ENCODE peak calls at places on chromosomes 3 and 15, in four cellular contexts. One of them, this sample, is unnamed.

GRCh38 chr3:54366839-54367238 is 244.5 kb downstream of the CACNA2D3 start:
- DNase-seq in PC-3: no peak
- DNase-seq in HCT116: no peak
- DNase-seq in GM23248: no peak
- DNase-seq in this sample: no peak

GRCh38 chr15:29091666-29092065 is 178.0 kb downstream of the NSMCE3 start:
- DNase-seq in PC-3: no peak
- DNase-seq in HCT116: no peak
- DNase-seq in GM23248: no peak
- DNase-seq in this sample: no peak

GRCh38 chr15:82709081-82709420 is 624 bp downstream of the AP3B2 start:
- DNase-seq in PC-3: no peak
- DNase-seq in HCT116: no peak
- DNase-seq in GM23248: no peak
- DNase-seq in this sample: peak

GRCh38 chr3:138670409-138670808 is 61.8 kb downstream of the FAIM start:
- DNase-seq in PC-3: no peak
- DNase-seq in HCT116: no peak
- DNase-seq in GM23248: no peak
- DNase-seq in this sample: no peak

GRCh38 chr3:196517919-196518318 is 2.8 kb upstream of the SMCO1 start:
- DNase-seq in PC-3: peak
- DNase-seq in HCT116: no peak
- DNase-seq in GM23248: no peak
- DNase-seq in this sample: peak

GRCh38 chr3:108430540-108430939 is 79.9 kb downstream of the MYH15 start:
- DNase-seq in PC-3: no peak
- DNase-seq in HCT116: no peak
- DNase-seq in GM23248: no peak
- DNase-seq in this sample: peak

GRCh38 chr15:68289057-68289456 is 11.5 kb downstream of the FEM1B start:
- DNase-seq in PC-3: no peak
- DNase-seq in HCT116: no peak
- DNase-seq in GM23248: no peak
- DNase-seq in this sample: no peak

GRCh38 chr15:25535866-25536265 is 97.0 kb upstream of the UBE3A start:
- DNase-seq in PC-3: no peak
- DNase-seq in HCT116: no peak
- DNase-seq in GM23248: no peak
- DNase-seq in this sample: no peak

GRCh38 chr3:53252105-53252946 is 3.5 kb downstream of the TKT start:
- DNase-seq in PC-3: no peak
- DNase-seq in HCT116: no peak
- DNase-seq in GM23248: no peak
- DNase-seq in this sample: no peak

GRCh38 chr3:106120334-106120733 is 251.5 kb upstream of the CBLB start:
- DNase-seq in PC-3: peak
- DNase-seq in HCT116: no peak
- DNase-seq in GM23248: peak
- DNase-seq in this sample: peak

DNA sequence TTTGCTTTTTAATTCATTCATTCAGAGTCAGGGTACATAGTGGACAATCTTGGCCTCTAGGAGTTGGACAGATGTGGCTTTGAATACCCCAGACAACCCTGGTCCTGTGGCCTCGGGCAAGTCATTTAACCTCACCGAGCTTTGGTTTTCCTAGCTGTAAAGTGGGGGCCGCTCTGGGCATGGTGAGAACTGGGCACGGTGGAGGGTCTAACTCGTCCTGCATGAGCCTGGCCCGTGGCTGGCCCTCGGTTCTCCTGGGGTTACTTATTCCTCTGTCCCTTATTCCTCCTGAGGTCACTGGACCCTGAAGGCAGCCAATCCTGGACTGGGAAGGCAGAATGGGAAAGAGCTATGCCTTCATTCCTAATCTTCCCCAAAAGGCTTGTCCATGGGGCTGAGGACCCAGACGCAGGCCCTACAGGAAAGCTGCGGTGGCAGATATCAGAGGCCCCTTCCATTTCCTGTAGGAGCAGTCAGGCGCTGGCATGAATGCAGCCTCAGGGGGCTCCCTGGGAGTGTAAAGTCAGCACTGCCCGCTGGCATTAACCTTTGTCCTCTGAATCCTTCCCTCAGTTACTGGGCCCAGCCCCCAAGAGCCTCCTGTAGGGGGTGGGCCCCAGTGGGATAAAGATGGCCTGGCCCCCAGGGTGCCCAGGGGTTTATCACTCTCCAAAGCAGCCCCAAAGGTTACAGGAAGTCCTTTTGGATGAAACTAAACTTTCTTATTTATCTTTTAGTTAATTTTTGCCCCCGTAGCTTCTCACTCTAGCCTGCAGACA is 17.9 kb upstream of the SEC13 start:
- DNase-seq in PC-3: no peak
- DNase-seq in HCT116: no peak
- DNase-seq in GM23248: no peak
- DNase-seq in this sample: no peak
- H3K4me2 ChIP-seq in PC-3: no peak
- H3K4me2 ChIP-seq in HCT116: no peak
- H3K4me2 ChIP-seq in GM23248: no peak
- H3K4me2 ChIP-seq in this sample: no peak

GRCh38 chr15:42503822-42504221 is 8.4 kb downstream of the SNAP23 start:
- DNase-seq in PC-3: no peak
- DNase-seq in HCT116: no peak
- DNase-seq in GM23248: no peak
- DNase-seq in this sample: no peak

GRCh38 chr15:42507514-42507913 is 12.1 kb downstream of the SNAP23 start:
- DNase-seq in PC-3: peak
- DNase-seq in HCT116: no peak
- DNase-seq in GM23248: peak
- DNase-seq in this sample: no peak

GRCh38 chr15:42508263-42508690 is 12.8 kb downstream of the SNAP23 start:
- DNase-seq in PC-3: no peak
- DNase-seq in HCT116: no peak
- DNase-seq in GM23248: peak
- DNase-seq in this sample: no peak

GRCh38 chr15:42502472-42502871 is 7.0 kb downstream of the SNAP23 start:
- DNase-seq in PC-3: no peak
- DNase-seq in HCT116: no peak
- DNase-seq in GM23248: no peak
- DNase-seq in this sample: no peak

GRCh38 chr15:42504631-42505030 is 9.2 kb downstream of the SNAP23 start:
- DNase-seq in PC-3: no peak
- DNase-seq in HCT116: no peak
- DNase-seq in GM23248: no peak
- DNase-seq in this sample: no peak
- H3K4me2 ChIP-seq in PC-3: no peak
- H3K4me2 ChIP-seq in HCT116: no peak
- H3K4me2 ChIP-seq in GM23248: no peak
- H3K4me2 ChIP-seq in this sample: no peak

GRCh38 chr3:70531838-70532489 is 219.5 kb upstream of the MDFIC2 start:
- DNase-seq in PC-3: no peak
- DNase-seq in HCT116: no peak
- DNase-seq in GM23248: no peak
- DNase-seq in this sample: no peak

GRCh38 chr3:70531063-70531657 is 218.7 kb upstream of the MDFIC2 start:
- DNase-seq in PC-3: peak
- DNase-seq in HCT116: no peak
- DNase-seq in GM23248: peak
- DNase-seq in this sample: peak

GRCh38 chr3:70532806-70533205 is 220.4 kb upstream of the MDFIC2 start:
- DNase-seq in PC-3: no peak
- DNase-seq in HCT116: no peak
- DNase-seq in GM23248: no peak
- DNase-seq in this sample: no peak

DNA sequence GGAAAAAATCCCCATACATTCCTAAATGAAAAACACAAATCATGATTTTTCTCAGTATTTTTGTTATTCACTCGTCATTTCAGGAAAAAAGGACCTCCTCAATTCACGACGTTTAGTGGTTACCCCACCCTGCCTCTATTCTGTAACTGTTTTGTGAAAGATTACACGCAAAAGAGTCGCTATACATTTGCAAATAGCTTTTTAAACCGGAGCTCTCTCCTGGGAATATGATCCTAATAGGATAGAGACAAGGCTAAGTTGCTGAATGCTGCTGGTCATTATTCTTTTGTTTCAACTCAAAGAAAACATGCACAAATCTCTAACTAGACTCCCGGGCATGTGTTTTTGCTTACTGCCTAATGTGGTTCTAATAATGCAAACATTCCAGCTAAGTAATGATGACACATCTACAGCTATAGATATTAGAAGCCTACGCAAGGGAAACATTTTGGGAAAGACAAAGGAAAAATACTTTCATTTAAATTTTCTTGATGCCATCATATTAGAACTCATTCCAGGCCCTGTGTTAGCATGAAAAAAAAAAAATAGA is 214.6 kb upstream of the MDFIC2 start:
- DNase-seq in PC-3: no peak
- DNase-seq in HCT116: no peak
- DNase-seq in GM23248: peak
- DNase-seq in this sample: no peak
- H3K4me2 ChIP-seq in PC-3: no peak
- H3K4me2 ChIP-seq in HCT116: no peak
- H3K4me2 ChIP-seq in GM23248: peak
- H3K4me2 ChIP-seq in this sample: no peak

DNA sequence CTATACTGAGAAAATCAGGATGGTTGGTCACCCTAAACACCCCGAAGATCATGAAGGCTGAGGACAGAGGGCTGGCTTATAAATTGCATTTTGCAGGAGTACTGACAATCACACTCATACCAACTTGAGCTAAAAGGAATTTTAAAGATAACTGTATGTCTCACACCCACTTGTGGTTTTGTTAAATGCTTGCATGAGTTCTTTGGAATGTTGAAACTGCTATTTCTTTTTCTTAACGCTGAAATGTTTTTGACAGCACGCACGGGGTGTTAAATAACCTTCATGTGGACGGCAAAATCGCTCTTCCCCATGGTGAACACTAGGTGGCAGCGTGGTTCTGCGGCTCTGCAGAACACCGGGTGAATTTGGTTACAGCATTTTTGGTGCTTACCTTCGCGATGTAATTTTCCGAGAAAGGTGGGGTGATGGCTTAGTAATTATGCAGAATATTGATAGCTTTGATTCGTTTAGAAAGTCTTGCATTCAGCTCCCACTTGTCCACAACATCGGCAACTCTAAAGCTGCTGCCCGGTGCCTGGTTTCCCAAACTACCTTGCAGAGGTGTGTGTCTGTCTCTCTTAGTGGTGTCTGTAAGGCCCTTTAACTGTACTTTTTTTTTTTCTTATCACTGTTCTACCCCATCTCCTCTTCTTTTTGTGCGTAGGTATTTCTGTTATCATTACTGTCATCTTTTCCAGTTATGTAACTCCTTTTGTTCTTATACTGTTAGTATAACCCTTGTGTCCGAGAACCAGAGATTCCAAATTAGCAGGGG is 51.7 kb downstream of the ARNT2 start:
- DNase-seq in PC-3: peak
- DNase-seq in HCT116: peak
- DNase-seq in GM23248: peak
- DNase-seq in this sample: peak
- H3K4me2 ChIP-seq in PC-3: peak
- H3K4me2 ChIP-seq in HCT116: peak
- H3K4me2 ChIP-seq in GM23248: peak
- H3K4me2 ChIP-seq in this sample: peak

GRCh38 chr3:8651418-8652322 is 7.1 kb upstream of the SSUH2 start:
- DNase-seq in PC-3: no peak
- DNase-seq in HCT116: no peak
- DNase-seq in GM23248: no peak
- DNase-seq in this sample: no peak

GRCh38 chr3:8649757-8650156 is 5.2 kb upstream of the SSUH2 start:
- DNase-seq in PC-3: no peak
- DNase-seq in HCT116: no peak
- DNase-seq in GM23248: no peak
- DNase-seq in this sample: no peak

GRCh38 chr3:8650583-8651416 is 6.2 kb upstream of the SSUH2 start:
- DNase-seq in PC-3: no peak
- DNase-seq in HCT116: no peak
- DNase-seq in GM23248: no peak
- DNase-seq in this sample: no peak

GRCh38 chr3:8653800-8654408 is 9.3 kb upstream of the SSUH2 start:
- DNase-seq in PC-3: peak
- DNase-seq in HCT116: no peak
- DNase-seq in GM23248: peak
- DNase-seq in this sample: no peak

GRCh38 chr3:8652323-8652987 is 7.9 kb upstream of the SSUH2 start:
- DNase-seq in PC-3: no peak
- DNase-seq in HCT116: no peak
- DNase-seq in GM23248: no peak
- DNase-seq in this sample: no peak
- H3K4me2 ChIP-seq in PC-3: no peak
- H3K4me2 ChIP-seq in HCT116: no peak
- H3K4me2 ChIP-seq in GM23248: no peak
- H3K4me2 ChIP-seq in this sample: no peak

GRCh38 chr15:98281130-98281529 is 320.6 kb downstream of the ARRDC4 start:
- DNase-seq in PC-3: no peak
- DNase-seq in HCT116: no peak
- DNase-seq in GM23248: no peak
- DNase-seq in this sample: no peak
- H3K4me2 ChIP-seq in PC-3: no peak
- H3K4me2 ChIP-seq in HCT116: no peak
- H3K4me2 ChIP-seq in GM23248: no peak
- H3K4me2 ChIP-seq in this sample: no peak

GRCh38 chr3:159765860-159766294 is 222.8 kb upstream of the IL12A start:
- DNase-seq in PC-3: no peak
- DNase-seq in HCT116: no peak
- DNase-seq in GM23248: peak
- DNase-seq in this sample: no peak
- H3K4me2 ChIP-seq in PC-3: peak
- H3K4me2 ChIP-seq in HCT116: peak
- H3K4me2 ChIP-seq in GM23248: peak
- H3K4me2 ChIP-seq in this sample: peak

GRCh38 chr3:46092704-46093085 is 65.4 kb upstream of the XCR1 start:
- DNase-seq in PC-3: no peak
- DNase-seq in HCT116: no peak
- DNase-seq in GM23248: no peak
- DNase-seq in this sample: no peak
- H3K4me2 ChIP-seq in PC-3: no peak
- H3K4me2 ChIP-seq in HCT116: no peak
- H3K4me2 ChIP-seq in GM23248: no peak
- H3K4me2 ChIP-seq in this sample: no peak

This sample was measured in mammary epithelial cell.